ENCODE peak calls at places on chromosome 19, in six cellular contexts. Y is thoracic aorta, B is heart left ventricle, R is body of pancreas, A is pancreas, W is fibroblast of lung. V is an unnamed sample. For H3K4me1 and H3K27me3, the result is how much of the 10 kb centered on the place peaks cover.

GRCh38 chr19:44808463-44809371 is at the start of gene BCAM:
- DNase-seq in Y (no peak), B (peak), R (peak), A (peak), W (peak), V (peak)

GRCh38 chr19:407501-408440 is 1.2 kb downstream of the C2CD4C start:
- DNase-seq in Y (no peak), B (peak), R (no peak), A (no peak), W (no peak), V (no peak)

GRCh38 chr19:38183227-38183914 is 40.7 kb downstream of the DPF1 start:
- DNase-seq in Y (no peak), B (peak), R (no peak), A (no peak), W (no peak), V (peak)

GRCh38 chr19:1987197-1988187 is 28.0 kb downstream of the BTBD2 start:
- DNase-seq in Y (no peak), B (no peak), R (no peak), A (no peak), W (no peak), V (no peak)

GRCh38 chr19:56356944-56357343 is 36.4 kb downstream of the ZNF582 start:
- DNase-seq in Y (no peak), B (no peak), R (no peak), A (no peak), W (no peak), V (no peak)

GRCh38 chr19:33530842-33531241 is 9.3 kb upstream of the PEPD start:
- DNase-seq in Y (no peak), B (no peak), R (no peak), A (no peak), W (no peak), V (no peak)

GRCh38 chr19:6865849-6866248 is 21.5 kb upstream of the ADGRE1 start:
- DNase-seq in Y (no peak), B (no peak), R (no peak), A (no peak), W (no peak), V (no peak)

GRCh38 chr19:36916991-36917390 is 859 bp downstream of the ZNF568 start:
- DNase-seq in Y (no peak), B (no peak), R (no peak), A (no peak), W (peak), V (peak)

GRCh38 chr19:28023064-28023463 is 1189.9 kb downstream of the UQCRFS1 start:
- DNase-seq in Y (no peak), B (no peak), R (no peak), A (no peak), W (peak), V (no peak)

GRCh38 chr19:58037927-58038687 is 4.3 kb downstream of the ZSCAN1 start:
- DNase-seq in Y (no peak), B (no peak), R (peak), A (peak), W (no peak), V (peak)

GRCh38 chr19:591099-591958 is 1.6 kb downstream of the HCN2 start:
- DNase-seq in Y (no peak), B (peak), R (no peak), A (no peak), W (no peak), V (no peak)

GRCh38 chr19:19643158-19644053 is at the start of gene GMIP:
- DNase-seq in Y (no peak), B (peak), R (peak), A (peak), W (peak), V (peak)

GRCh38 chr19:3033595-3034193 is 4.6 kb upstream of the TLE2 start:
- DNase-seq in Y (no peak), B (no peak), R (no peak), A (peak), W (no peak), V (peak)

GRCh38 chr19:32208060-32208459 is 137.3 kb upstream of the ZNF507 start:
- DNase-seq in Y (no peak), B (no peak), R (no peak), A (no peak), W (no peak), V (no peak)

GRCh38 chr19:48724796-48725753 is 5.5 kb upstream of the MAMSTR start:
- DNase-seq in Y (no peak), B (no peak), R (peak), A (no peak), W (peak), V (peak)

GRCh38 chr19:49431330-49431749 is 6.2 kb downstream of the GFY start:
- DNase-seq in Y (no peak), B (no peak), R (no peak), A (no peak), W (no peak), V (no peak)

GRCh38 chr19:50779504-50780457 is 9.5 kb downstream of the GPR32 start:
- DNase-seq in Y (no peak), B (no peak), R (no peak), A (no peak), W (no peak), V (no peak)

GRCh38 chr19:41696402-41697197 is 8.5 kb upstream of the CEACAM7 start:
- DNase-seq in Y (no peak), B (peak), R (no peak), A (no peak), W (no peak), V (no peak)

GRCh38 chr19:4957981-4958380 is 10.9 kb upstream of the KDM4B start:
- DNase-seq in Y (no peak), B (no peak), R (no peak), A (no peak), W (no peak), V (peak)

GRCh38 chr19:33906578-33907335 is 110.1 kb downstream of the KCTD15 start:
- DNase-seq in Y (no peak), B (no peak), R (peak), A (peak), W (peak), V (peak)

GRCh38 chr19:52922841-52923781 is at the start of gene ZNF888:
- DNase-seq in Y (peak), B (peak), R (peak), A (peak), W (peak), V (peak)

GRCh38 chr19:57583521-57584416 is at the start of gene ZIK1:
- DNase-seq in Y (peak), B (peak), R (peak), A (peak), W (peak), V (peak)

GRCh38 chr19:1675633-1676350 is 23.4 kb upstream of the TCF3 start:
- DNase-seq in Y (no peak), B (peak), R (peak), A (peak), W (no peak), V (no peak)

GRCh38 chr19:4389064-4389375 is 11.3 kb downstream of the SH3GL1 start:
- DNase-seq in Y (no peak), B (no peak), R (no peak), A (no peak), W (no peak), V (no peak)

GRCh38 chr19:28465317-28466086 is 747.4 kb downstream of the UQCRFS1 start:
- DNase-seq in Y (no peak), B (no peak), R (no peak), A (no peak), W (peak), V (no peak)

GRCh38 chr19:6501740-6502648 is at the start of gene TUBB4A:
- DNase-seq in Y (no peak), B (peak), R (no peak), A (peak), W (no peak), V (peak)

GRCh38 chr19:49875801-49876421 is 1.2 kb downstream of the AKT1S1 start:
- DNase-seq in Y (no peak), B (peak), R (no peak), A (no peak), W (no peak), V (peak)

GRCh38 chr19:53504903-53505302 is 33.0 kb upstream of the ZNF331 start:
- DNase-seq in Y (no peak), B (no peak), R (no peak), A (no peak), W (no peak), V (no peak)

GRCh38 chr19:5246554-5247155 is 94.0 kb downstream of the PTPRS start:
- DNase-seq in Y (no peak), B (no peak), R (no peak), A (no peak), W (peak), V (peak)

GRCh38 chr19:55673465-55673864 is 1.6 kb upstream of the EPN1 start:
- DNase-seq in Y (no peak), B (peak), R (no peak), A (no peak), W (no peak), V (no peak)

GRCh38 chr19:6235031-6235951 is 44.5 kb downstream of the MLLT1 start:
- DNase-seq in Y (no peak), B (no peak), R (no peak), A (peak), W (no peak), V (no peak)

GRCh38 chr19:16376649-16377048 is 52.0 kb downstream of the KLF2 start:
- DNase-seq in Y (no peak), B (no peak), R (no peak), A (no peak), W (no peak), V (peak)

GRCh38 chr19:5973867-5974635 is 3.9 kb downstream of the RANBP3 start:
- DNase-seq in Y (no peak), B (peak), R (no peak), A (no peak), W (no peak), V (no peak)

GRCh38 chr19:4913996-4914735 is 4.9 kb downstream of the UHRF1 start:
- DNase-seq in Y (no peak), B (no peak), R (no peak), A (no peak), W (peak), V (no peak)

GRCh38 chr19:18768997-18769891 is 21.9 kb downstream of the COMP start:
- DNase-seq in Y (no peak), B (no peak), R (no peak), A (no peak), W (no peak), V (peak)

GRCh38 chr19:18672606-18673337 is 10.7 kb upstream of the CRTC1 start:
- DNase-seq in Y (no peak), B (no peak), R (no peak), A (peak), W (peak), V (peak)

GRCh38 chr19:13169769-13170168 is 19.6 kb downstream of the IER2 start:
- DNase-seq in Y (no peak), B (no peak), R (no peak), A (no peak), W (peak), V (no peak)

GRCh38 chr19:13173129-13173737 is 23.0 kb downstream of the IER2 start:
- DNase-seq in Y (no peak), B (no peak), R (no peak), A (no peak), W (no peak), V (no peak)

GRCh38 chr19:13176345-13176744 is 26.1 kb downstream of the IER2 start:
- DNase-seq in Y (no peak), B (no peak), R (no peak), A (no peak), W (peak), V (no peak)

GRCh38 chr19:13171146-13171545 is 20.9 kb downstream of the IER2 start:
- DNase-seq in Y (no peak), B (no peak), R (no peak), A (no peak), W (no peak), V (no peak)

GRCh38 chr19:13172335-13173128 is 22.3 kb downstream of the IER2 start:
- DNase-seq in Y (peak), B (peak), R (peak), A (peak), W (peak), V (peak)
- H3K27ac ChIP-seq in Y (peak), B (peak), R (peak), A (peak), W (peak), V (peak)

GRCh38 chr19:10887616-10888367 is 16.4 kb downstream of the CARM1 start:
- DNase-seq in Y (no peak), B (no peak), R (no peak), A (no peak), W (no peak), V (no peak)

GRCh38 chr19:10882108-10882457 is 10.7 kb downstream of the CARM1 start:
- DNase-seq in Y (no peak), B (no peak), R (no peak), A (no peak), W (no peak), V (no peak)

GRCh38 chr19:10884273-10884672 is 12.9 kb downstream of the CARM1 start:
- DNase-seq in Y (no peak), B (no peak), R (no peak), A (no peak), W (peak), V (no peak)

GRCh38 chr19:10888421-10888866 is 17.1 kb downstream of the CARM1 start:
- DNase-seq in Y (no peak), B (no peak), R (no peak), A (no peak), W (no peak), V (no peak)

GRCh38 chr19:10885241-10886169 is 14.2 kb downstream of the CARM1 start:
- DNase-seq in Y (no peak), B (no peak), R (no peak), A (no peak), W (no peak), V (no peak)
- H3K4me1 ChIP-seq in Y (under half), B (under half), R (under half), A (under half), W (under half), V (under half)

GRCh38 chr19:47231215-47232054 is 436 bp upstream of the BBC3 start:
- DNase-seq in Y (peak), B (peak), R (peak), A (peak), W (peak), V (peak)
- H3K27me3 ChIP-seq in Y (under half), B (under half), R (under half), A (under half), W (under half), V (under half)

GRCh38 chr19:8373867-8374813 is 10.2 kb downstream of the ANGPTL4 start:
- DNase-seq in Y (no peak), B (no peak), R (peak), A (peak), W (no peak), V (peak)
- H3K27ac ChIP-seq in Y (peak), B (no peak), R (peak), A (peak), W (no peak), V (peak)

GRCh38 chr19:14519860-14520407 is 1.7 kb upstream of the DNAJB1 start:
- DNase-seq in Y (no peak), B (no peak), R (peak), A (no peak), W (peak), V (no peak)

GRCh38 chr19:14519245-14519859 is 1.2 kb upstream of the DNAJB1 start:
- DNase-seq in Y (no peak), B (no peak), R (no peak), A (no peak), W (no peak), V (no peak)

GRCh38 chr19:14517446-14517839 is 754 bp downstream of the DNAJB1 start:
- DNase-seq in Y (no peak), B (no peak), R (no peak), A (no peak), W (no peak), V (no peak)

GRCh38 chr19:14517840-14518505 is at the start of gene DNAJB1:
- DNase-seq in Y (no peak), B (peak), R (peak), A (peak), W (peak), V (peak)

GRCh38 chr19:14520543-14520942 is 2.3 kb upstream of the DNAJB1 start:
- DNase-seq in Y (no peak), B (no peak), R (no peak), A (no peak), W (no peak), V (no peak)
- H3K4me1 ChIP-seq in Y (under half), B (under half), R (under half), A (under half), W (under half), V (under half)

GRCh38 chr19:30078381-30078910 is 136.4 kb downstream of the URI1 start:
- DNase-seq in Y (no peak), B (peak), R (no peak), A (no peak), W (no peak), V (no peak)
- H3K27me3 ChIP-seq in Y (under half), B (under half), R (under half), A (under half), W (under half), V (under half)

V was measured in right cardiac atrium.